ENCODE peak calls at places on chromosomes 3 and 15, in six cellular contexts. One of them, this sample, is unnamed.

GRCh38 chr3:186095584-186096061 is 13.3 kb downstream of the ETV5 start:
- DNase-seq in H1: no peak
- DNase-seq in H9: no peak
- DNase-seq in mesendoderm: no peak
- DNase-seq in neuronal stem cell: no peak
- DNase-seq in IMR-90: no peak
- DNase-seq in this sample: no peak

GRCh38 chr3:3648961-3649360 is 150.3 kb upstream of the LRRN1 start:
- DNase-seq in neuronal stem cell: no peak
- DNase-seq in H9: no peak
- DNase-seq in mesendoderm: no peak
- DNase-seq in H1: no peak
- DNase-seq in IMR-90: no peak
- DNase-seq in this sample: no peak

GRCh38 chr3:52983336-52983807 is 62.5 kb downstream of the SFMBT1 start:
- DNase-seq in H9: no peak
- DNase-seq in H1: no peak
- DNase-seq in IMR-90: no peak
- DNase-seq in mesendoderm: no peak
- DNase-seq in neuronal stem cell: no peak
- DNase-seq in this sample: no peak

GRCh38 chr15:40047413-40048154 is 8.6 kb upstream of the SRP14 start:
- DNase-seq in IMR-90: peak
- DNase-seq in H1: no peak
- DNase-seq in neuronal stem cell: no peak
- DNase-seq in mesendoderm: no peak
- DNase-seq in H9: no peak
- DNase-seq in this sample: peak

GRCh38 chr15:42693496-42693895 is 43.4 kb downstream of the CDAN1 start:
- DNase-seq in IMR-90: no peak
- DNase-seq in H9: no peak
- DNase-seq in H1: no peak
- DNase-seq in neuronal stem cell: no peak
- DNase-seq in mesendoderm: no peak
- DNase-seq in this sample: no peak

GRCh38 chr15:89442671-89443307 is 53.6 kb downstream of the RHCG start:
- DNase-seq in mesendoderm: peak
- DNase-seq in IMR-90: peak
- DNase-seq in H9: peak
- DNase-seq in neuronal stem cell: peak
- DNase-seq in H1: peak
- DNase-seq in this sample: peak

GRCh38 chr3:120302361-120302760 is 17.3 kb upstream of the GPR156 start:
- DNase-seq in H1: no peak
- DNase-seq in IMR-90: peak
- DNase-seq in neuronal stem cell: no peak
- DNase-seq in mesendoderm: peak
- DNase-seq in H9: no peak
- DNase-seq in this sample: no peak

GRCh38 chr15:43828061-43828657 is 1.4 kb downstream of the WDR76 start:
- DNase-seq in H1: no peak
- DNase-seq in IMR-90: peak
- DNase-seq in neuronal stem cell: no peak
- DNase-seq in H9: no peak
- DNase-seq in mesendoderm: no peak
- DNase-seq in this sample: peak

GRCh38 chr3:58246148-58247051 is 8.8 kb downstream of the ABHD6 start:
- DNase-seq in IMR-90: no peak
- DNase-seq in neuronal stem cell: no peak
- DNase-seq in H9: no peak
- DNase-seq in mesendoderm: no peak
- DNase-seq in H1: no peak
- DNase-seq in this sample: no peak

GRCh38 chr15:53573091-53573490 is 186.4 kb downstream of the WDR72 start:
- DNase-seq in H9: no peak
- DNase-seq in H1: no peak
- DNase-seq in IMR-90: no peak
- DNase-seq in mesendoderm: no peak
- DNase-seq in neuronal stem cell: no peak
- DNase-seq in this sample: no peak

DNA sequence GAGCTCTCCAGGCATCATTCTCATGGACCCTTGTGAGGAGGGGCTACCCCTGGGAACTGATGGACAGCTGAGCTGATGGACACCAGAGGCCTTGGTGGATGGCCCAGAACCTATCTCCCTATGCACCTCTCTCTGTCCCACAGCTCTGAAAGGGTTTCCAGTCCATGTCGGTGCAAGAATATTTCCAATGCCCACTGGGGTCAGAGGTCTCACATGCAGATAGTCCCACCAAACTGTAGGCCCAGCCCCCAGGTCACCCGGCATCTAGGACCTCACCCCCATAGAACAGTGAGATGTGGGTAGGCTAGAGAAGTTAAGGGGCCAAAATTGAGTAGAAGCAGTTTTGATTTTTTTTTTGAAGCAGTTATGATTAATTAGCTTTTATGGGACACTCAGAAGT is 2.6 kb downstream of the ALPK3 start:
- DNase-seq in mesendoderm: no peak
- DNase-seq in neuronal stem cell: no peak
- DNase-seq in H9: no peak
- DNase-seq in H1: no peak
- DNase-seq in IMR-90: no peak
- DNase-seq in this sample: no peak
- H3K18ac ChIP-seq in mesendoderm: peak
- H3K18ac ChIP-seq in neuronal stem cell: no peak
- H3K18ac ChIP-seq in H9: no peak
- H3K18ac ChIP-seq in H1: no peak
- H3K18ac ChIP-seq in IMR-90: no peak
- H3K18ac ChIP-seq in this sample: no peak

GRCh38 chr15:77528290-77528967 is 104.3 kb downstream of the LINGO1 start:
- DNase-seq in IMR-90: no peak
- DNase-seq in H1: no peak
- DNase-seq in mesendoderm: peak
- DNase-seq in neuronal stem cell: no peak
- DNase-seq in H9: no peak
- DNase-seq in this sample: no peak

GRCh38 chr15:77527164-77527778 is 105.4 kb downstream of the LINGO1 start:
- DNase-seq in mesendoderm: peak
- DNase-seq in neuronal stem cell: no peak
- DNase-seq in H1: no peak
- DNase-seq in IMR-90: peak
- DNase-seq in H9: peak
- DNase-seq in this sample: peak

GRCh38 chr15:77526582-77527163 is 106.0 kb downstream of the HMG20A start:
- DNase-seq in neuronal stem cell: no peak
- DNase-seq in IMR-90: no peak
- DNase-seq in H9: no peak
- DNase-seq in H1: no peak
- DNase-seq in mesendoderm: no peak
- DNase-seq in this sample: no peak

GRCh38 chr15:77528968-77529319 is 103.8 kb downstream of the LINGO1 start:
- DNase-seq in mesendoderm: no peak
- DNase-seq in H9: no peak
- DNase-seq in neuronal stem cell: no peak
- DNase-seq in IMR-90: no peak
- DNase-seq in H1: no peak
- DNase-seq in this sample: no peak

GRCh38 chr15:77527831-77528231 is 104.9 kb downstream of the LINGO1 start:
- DNase-seq in neuronal stem cell: no peak
- DNase-seq in H9: no peak
- DNase-seq in IMR-90: no peak
- DNase-seq in mesendoderm: no peak
- DNase-seq in H1: no peak
- DNase-seq in this sample: peak
- H2BK120ac ChIP-seq in neuronal stem cell: no peak
- H2BK120ac ChIP-seq in H9: no peak
- H2BK120ac ChIP-seq in IMR-90: peak
- H2BK120ac ChIP-seq in mesendoderm: peak
- H2BK120ac ChIP-seq in H1: peak
- H2BK120ac ChIP-seq in this sample: peak

DNA sequence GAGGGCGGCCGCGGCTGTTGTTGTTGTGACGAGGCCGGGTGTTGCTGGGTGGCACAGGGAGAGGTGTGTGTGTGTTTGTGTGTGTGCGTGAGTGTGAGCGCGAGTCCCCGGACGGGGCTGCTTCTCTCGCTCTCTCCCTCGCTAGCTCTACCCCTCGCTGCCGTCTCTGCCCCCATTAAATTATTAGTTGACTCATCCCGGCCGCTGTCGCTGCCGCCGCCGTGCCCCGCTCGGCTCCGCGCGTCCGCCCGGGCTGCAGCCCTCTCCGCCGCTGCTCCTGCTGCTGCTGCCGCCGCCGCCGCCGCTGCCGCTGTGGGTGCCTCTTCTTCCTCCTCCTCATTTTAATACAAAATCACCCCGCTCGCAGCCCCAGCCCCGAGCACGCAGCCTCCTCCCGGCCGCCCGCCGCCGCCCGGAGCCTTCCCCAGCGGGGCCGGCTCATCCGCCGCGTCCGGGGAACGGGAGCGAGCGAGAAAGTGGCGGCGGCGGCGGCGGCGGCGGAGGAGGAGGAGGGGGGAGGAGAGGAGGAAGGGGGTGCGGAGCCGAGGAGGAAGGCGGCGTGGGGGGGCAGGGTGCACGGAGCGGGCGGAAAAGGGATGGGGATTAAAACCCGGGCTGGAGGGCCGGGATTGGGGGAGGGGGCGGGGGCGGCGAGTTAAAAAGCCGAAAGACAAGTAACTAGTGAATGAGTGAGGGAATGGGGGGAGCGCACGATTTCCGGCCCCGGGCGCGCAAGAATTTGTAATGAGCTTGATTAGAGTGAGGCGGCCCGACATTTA is at the start of gene SATB1:
- DNase-seq in mesendoderm: peak
- DNase-seq in neuronal stem cell: peak
- DNase-seq in IMR-90: peak
- DNase-seq in H1: no peak
- DNase-seq in H9: peak
- DNase-seq in this sample: peak
- H3K18ac ChIP-seq in mesendoderm: peak
- H3K18ac ChIP-seq in neuronal stem cell: peak
- H3K18ac ChIP-seq in IMR-90: no peak
- H3K18ac ChIP-seq in H1: peak
- H3K18ac ChIP-seq in H9: no peak
- H3K18ac ChIP-seq in this sample: peak

GRCh38 chr3:32780071-32780734 is 37.6 kb upstream of the TRIM71 start:
- DNase-seq in H1: peak
- DNase-seq in IMR-90: no peak
- DNase-seq in mesendoderm: peak
- DNase-seq in H9: peak
- DNase-seq in neuronal stem cell: no peak
- DNase-seq in this sample: no peak

GRCh38 chr3:32778389-32778788 is 39.4 kb upstream of the TRIM71 start:
- DNase-seq in IMR-90: no peak
- DNase-seq in mesendoderm: no peak
- DNase-seq in H1: no peak
- DNase-seq in H9: no peak
- DNase-seq in neuronal stem cell: no peak
- DNase-seq in this sample: no peak

GRCh38 chr3:32780735-32781210 is 37.0 kb upstream of the TRIM71 start:
- DNase-seq in IMR-90: peak
- DNase-seq in H1: peak
- DNase-seq in neuronal stem cell: peak
- DNase-seq in H9: peak
- DNase-seq in mesendoderm: peak
- DNase-seq in this sample: peak

GRCh38 chr3:32782417-32782816 is 35.4 kb upstream of the TRIM71 start:
- DNase-seq in H9: peak
- DNase-seq in H1: no peak
- DNase-seq in neuronal stem cell: no peak
- DNase-seq in IMR-90: no peak
- DNase-seq in mesendoderm: no peak
- DNase-seq in this sample: no peak

DNA sequence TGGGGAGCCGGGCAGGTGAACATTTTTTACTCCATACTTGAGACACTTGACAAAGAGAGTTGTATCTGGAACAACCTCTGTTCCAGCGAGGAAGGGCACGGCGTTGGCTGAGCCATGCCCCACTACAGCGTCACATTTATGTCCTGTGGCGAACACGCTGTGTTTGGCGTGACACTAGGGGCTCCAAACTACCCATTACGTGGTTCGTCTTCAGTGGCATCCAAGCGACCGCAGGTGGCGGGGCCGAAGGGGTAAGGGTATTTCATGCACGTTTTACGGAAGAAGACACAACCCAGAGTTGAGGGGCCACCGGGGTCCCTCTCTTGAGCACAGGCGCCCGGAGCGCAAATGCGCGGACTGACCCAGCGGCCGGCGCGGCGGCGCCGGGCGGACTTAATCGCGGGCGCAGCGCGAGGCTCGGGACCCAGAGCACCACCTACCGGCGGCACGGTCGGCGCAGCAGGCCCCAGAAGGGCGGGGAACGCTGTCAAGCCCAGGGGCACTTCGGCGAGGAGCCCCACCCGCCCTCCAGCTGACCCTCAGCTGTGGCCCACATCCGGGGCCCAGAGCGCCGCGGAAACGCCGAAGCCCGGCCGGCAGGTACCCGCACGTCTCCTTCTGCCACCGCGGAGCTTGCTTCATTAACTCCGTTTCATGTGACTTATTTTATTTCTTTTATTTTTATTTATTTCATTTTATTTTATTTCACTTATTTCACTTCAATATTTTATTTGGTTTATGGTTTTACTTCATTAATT is 36.4 kb upstream of the TRIM71 start:
- DNase-seq in H1: peak
- DNase-seq in H9: peak
- DNase-seq in mesendoderm: peak
- DNase-seq in neuronal stem cell: peak
- DNase-seq in IMR-90: peak
- DNase-seq in this sample: peak
- H2BK120ac ChIP-seq in H1: peak
- H2BK120ac ChIP-seq in H9: peak
- H2BK120ac ChIP-seq in mesendoderm: peak
- H2BK120ac ChIP-seq in neuronal stem cell: no peak
- H2BK120ac ChIP-seq in IMR-90: no peak
- H2BK120ac ChIP-seq in this sample: no peak

GRCh38 chr3:38496131-38496910 is at the start of gene EXOG:
- DNase-seq in neuronal stem cell: peak
- DNase-seq in IMR-90: peak
- DNase-seq in H9: peak
- DNase-seq in mesendoderm: peak
- DNase-seq in H1: peak
- DNase-seq in this sample: peak
- H3K18ac ChIP-seq in neuronal stem cell: peak
- H3K18ac ChIP-seq in IMR-90: peak
- H3K18ac ChIP-seq in H9: peak
- H3K18ac ChIP-seq in mesendoderm: peak
- H3K18ac ChIP-seq in H1: peak
- H3K18ac ChIP-seq in this sample: peak

This sample was measured in mesenchymal stem cell.